ENCODE peak calls at places on chromosomes 11 and 22, in seven cellular contexts. T is activated CD4-positive, alpha-beta T cell treated with anti-CD3 and anti-CD28 coated beads, Interleukin-2, amount 50 U/mL, for 48 hours; D is activated CD8-positive, alpha-beta T cell treated with anti-CD3 and anti-CD28 coated beads for 36 hours; X is CD4-positive, CD25-positive, alpha-beta regulatory T cell; K is activated CD8-positive, alpha-beta memory T cell treated with anti-CD3 and anti-CD28 coated beads, Interleukin-2, amount 50 U/mL, for 48 hours; F is endothelial cell; O is WTC11. Q is an unnamed sample.

GRCh38 chr11:35324981-35325380 is 94.4 kb downstream of the SLC1A2 start:
- DNase-seq in T (no peak), D (no peak), X (no peak), K (no peak), F (no peak), O (no peak), Q (peak; percentile 80)

GRCh38 chr11:114340311-114341131 is 44.3 kb downstream of the NNMT start:
- DNase-seq in T (peak; percentile 28), D (peak; percentile 50), X (peak; percentile 69), K (no peak), F (peak; percentile 39), O (peak; percentile 41), Q (peak; percentile 82)

GRCh38 chr11:113521737-113522517 is 46.7 kb upstream of the DRD2 start:
- DNase-seq in T (no peak), D (no peak), X (no peak), K (no peak), F (no peak), O (no peak), Q (peak; percentile 76)

GRCh38 chr11:123707606-123708205 is 33.8 kb downstream of the ZNF202 start:
- DNase-seq in T (peak; percentile 67), D (peak; percentile 79), X (peak; percentile 53), K (peak; percentile 58), F (peak; percentile 73), O (peak; percentile 71), Q (peak; percentile 60)

GRCh38 chr11:91394718-91395414 is 829.8 kb upstream of the FAT3 start:
- DNase-seq in T (no peak), D (no peak), X (no peak), K (no peak), F (no peak), O (no peak), Q (peak; percentile 4)

GRCh38 chr11:92707173-92707619 is 262.3 kb upstream of the MTNR1B start:
- DNase-seq in T (no peak), D (no peak), X (no peak), K (no peak), F (no peak), O (no peak), Q (no peak)

GRCh38 chr11:61704838-61705237 is 24.6 kb downstream of the DAGLA start:
- DNase-seq in T (no peak), D (no peak), X (no peak), K (no peak), F (no peak), O (no peak), Q (no peak)

GRCh38 chr11:80773919-80774318 is 1333.1 kb upstream of the TENM4 start:
- DNase-seq in T (no peak), D (no peak), X (no peak), K (no peak), F (no peak), O (no peak), Q (no peak)

GRCh38 chr22:35905894-35906293 is 122.7 kb downstream of the RBFOX2 start:
- DNase-seq in T (no peak), D (no peak), X (no peak), K (no peak), F (no peak), O (no peak), Q (no peak)

GRCh38 chr11:29093416-29093815 is 923.4 kb downstream of the KCNA4 start:
- DNase-seq in T (no peak), D (no peak), X (no peak), K (no peak), F (no peak), O (no peak), Q (peak; percentile 66)

GRCh38 chr22:36565686-36566085 is 36.7 kb upstream of the EIF3D start:
- DNase-seq in T (no peak), D (no peak), X (no peak), K (no peak), F (no peak), O (no peak), Q (peak; percentile 54)

GRCh38 chr11:120680322-120680721 is 168.8 kb downstream of the GRIK4 start:
- DNase-seq in T (no peak), D (no peak), X (no peak), K (no peak), F (no peak), O (no peak), Q (no peak)

GRCh38 chr11:101870510-101870909 is 44.3 kb upstream of the CEP126 start:
- DNase-seq in T (no peak), D (no peak), X (no peak), K (no peak), F (no peak), O (no peak), Q (peak; percentile 69)

GRCh38 chr11:34050536-34050935 is 995 bp upstream of the CAPRIN1 start:
- DNase-seq in T (no peak), D (no peak), X (no peak), K (no peak), F (no peak), O (no peak), Q (no peak)

GRCh38 chr11:70483077-70483861 is 84.9 kb downstream of the CTTN start:
- DNase-seq in T (no peak), D (no peak), X (no peak), K (no peak), F (peak; percentile 54), O (no peak), Q (peak; percentile 75)

GRCh38 chr11:2210366-2211112 is 38.9 kb upstream of the TH start:
- DNase-seq in T (no peak), D (peak; percentile 0), X (no peak), K (no peak), F (no peak), O (no peak), Q (no peak)

GRCh38 chr11:14577835-14578529 is 57.8 kb upstream of the PSMA1 start:
- DNase-seq in T (no peak), D (peak; percentile 27), X (peak; percentile 18), K (no peak), F (no peak), O (no peak), Q (no peak)

GRCh38 chr11:35138058-35138457 is 913 bp upstream of the CD44 start:
- DNase-seq in T (no peak), D (no peak), X (no peak), K (no peak), F (no peak), O (no peak), Q (no peak)

GRCh38 chr11:7636350-7636749 is 37.0 kb downstream of the CYB5R2 start:
- DNase-seq in T (no peak), D (no peak), X (no peak), K (peak; percentile 3), F (no peak), O (no peak), Q (no peak)

GRCh38 chr11:23570828-23571227 is 710.6 kb upstream of the CCDC179 start:
- DNase-seq in T (no peak), D (no peak), X (no peak), K (no peak), F (no peak), O (no peak), Q (peak; percentile 67)

GRCh38 chr11:47797633-47798032 is 30.5 kb upstream of the FNBP4 start:
- DNase-seq in T (peak; percentile 54), D (peak; percentile 85), X (peak; percentile 54), K (no peak), F (no peak), O (no peak), Q (peak; percentile 93)

GRCh38 chr11:25159341-25159740 is 662.5 kb downstream of the LUZP2 start:
- DNase-seq in T (no peak), D (no peak), X (no peak), K (no peak), F (no peak), O (no peak), Q (peak; percentile 1)

GRCh38 chr11:3796346-3796745 is 1.0 kb downstream of the NUP98 start:
- DNase-seq in T (no peak), D (no peak), X (peak; percentile 23), K (no peak), F (no peak), O (no peak), Q (no peak)

GRCh38 chr11:650482-650881 is 13.4 kb downstream of the DRD4 start:
- DNase-seq in T (no peak), D (no peak), X (no peak), K (no peak), F (no peak), O (no peak), Q (peak; percentile 36)

GRCh38 chr11:70319694-70320093 is 49.2 kb downstream of the PPFIA1 start:
- DNase-seq in T (no peak), D (no peak), X (no peak), K (no peak), F (no peak), O (no peak), Q (no peak)

GRCh38 chr11:111370902-111371578 is 8.0 kb downstream of the POU2AF1 start:
- DNase-seq in T (peak; percentile 53), D (peak; percentile 63), X (peak; percentile 18), K (no peak), F (no peak), O (no peak), Q (no peak)

Q was measured in M059J.